ENCODE peak calls at places on chromosome 1, in five cellular contexts. V, O, J, T and E are unnamed samples.

GRCh38 chr1:43036457-43036827 is 77.8 kb upstream of the SLC2A1 start:
- DNase-seq in V (no peak), O (no peak), T (no peak), J (no peak), E (no peak)

GRCh38 chr1:208235983-208236761 is 8.0 kb downstream of the PLXNA2 start:
- DNase-seq in J (no peak), V (peak; percentile 58), T (no peak), O (peak; percentile 79), E (peak; percentile 89)

GRCh38 chr1:236400061-236400638 is 6.1 kb downstream of the EDARADD start:
- DNase-seq in T (peak; percentile 9), V (no peak), J (no peak), O (peak; percentile 86), E (no peak)

GRCh38 chr1:37438971-37439671 is 35.3 kb upstream of the ZC3H12A start:
- DNase-seq in O (peak; percentile 70), V (no peak), J (no peak), T (no peak), E (no peak)

GRCh38 chr1:1920608-1921458 is 1.8 kb upstream of the TMEM52 start:
- DNase-seq in J (no peak), O (peak; percentile 52), T (no peak), V (no peak), E (no peak)

GRCh38 chr1:15178571-15179484 is 25.3 kb downstream of the TMEM51 start:
- DNase-seq in V (no peak), J (no peak), T (no peak), O (no peak), E (no peak)

GRCh38 chr1:202130816-202131522 is 8.3 kb downstream of the GPR37L1 start:
- DNase-seq in O (no peak), V (no peak), T (no peak), J (no peak), E (no peak)

GRCh38 chr1:2163205-2163604 is 31.4 kb downstream of the FAAP20 start:
- DNase-seq in J (no peak), T (no peak), V (no peak), O (no peak), E (no peak)

GRCh38 chr1:192161974-192162373 is 3.7 kb downstream of the RGS18 start:
- DNase-seq in O (no peak), J (no peak), T (no peak), V (no peak), E (no peak)

GRCh38 chr1:245493029-245493428 is 338.2 kb downstream of the KIF26B start:
- DNase-seq in V (no peak), O (no peak), J (no peak), T (no peak), E (no peak)

GRCh38 chr1:73910466-73910865 is 287.5 kb downstream of the LRRIQ3 start:
- DNase-seq in O (no peak), V (no peak), T (no peak), J (no peak), E (no peak)

GRCh38 chr1:38476111-38476783 is 383.3 kb downstream of the RRAGC start:
- DNase-seq in V (no peak), J (no peak), O (peak; percentile 79), T (peak; percentile 83), E (no peak)

GRCh38 chr1:238701024-238701423 is 685.3 kb upstream of the CHRM3 start:
- DNase-seq in T (no peak), J (no peak), O (no peak), V (no peak), E (no peak)

GRCh38 chr1:37001697-37002096 is 32.6 kb downstream of the GRIK3 start:
- DNase-seq in O (peak; percentile 64), V (no peak), J (no peak), T (no peak), E (no peak)

DNA sequence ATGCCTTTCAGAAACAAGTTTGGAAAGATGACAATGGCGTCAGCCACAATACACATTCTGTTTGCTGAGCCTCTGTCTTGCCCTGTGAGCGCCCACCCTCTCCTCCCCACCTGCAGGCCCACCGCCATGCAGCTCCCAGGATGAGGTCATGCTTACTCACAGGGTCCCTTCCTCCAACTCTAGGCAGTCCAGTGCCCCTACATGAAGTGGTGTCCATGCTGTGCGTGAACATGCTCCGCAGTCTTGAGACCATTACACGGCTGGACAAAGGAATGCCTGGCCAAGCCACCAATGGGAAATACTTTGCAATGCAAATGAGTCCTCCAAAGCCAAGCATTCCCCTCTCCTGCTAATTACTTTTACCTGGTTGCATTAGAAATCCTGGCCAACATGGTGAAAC is 92.2 kb downstream of the CD58 start:
- DNase-seq in T (no peak), O (peak; percentile 63), J (no peak), V (no peak), E (no peak)
- H3K27ac ChIP-seq in T (no peak overlapping the region), O (no peak overlapping the region), J (no peak overlapping the region), V (no peak overlapping the region), E (no peak overlapping the region)

GRCh38 chr1:210233495-210234253 is 1.1 kb downstream of the SERTAD4 start:
- DNase-seq in O (peak; percentile 84), V (peak; percentile 37), T (peak; percentile 53), J (no peak), E (peak; percentile 79)
- H3K27ac ChIP-seq in O (no peak overlapping the region), V (peak overlapping the region; percentile 91), T (no peak overlapping the region), J (no peak overlapping the region), E (peak overlapping the region; percentile 83)

GRCh38 chr1:19091539-19091938 is 118.5 kb downstream of the UBR4 start:
- DNase-seq in O (no peak), T (no peak), V (no peak), J (no peak), E (no peak)
- H3K27ac ChIP-seq in O (no peak overlapping the region), T (no peak overlapping the region), V (no peak overlapping the region), J (no peak overlapping the region), E (peak overlapping the region; percentile 24)

DNA sequence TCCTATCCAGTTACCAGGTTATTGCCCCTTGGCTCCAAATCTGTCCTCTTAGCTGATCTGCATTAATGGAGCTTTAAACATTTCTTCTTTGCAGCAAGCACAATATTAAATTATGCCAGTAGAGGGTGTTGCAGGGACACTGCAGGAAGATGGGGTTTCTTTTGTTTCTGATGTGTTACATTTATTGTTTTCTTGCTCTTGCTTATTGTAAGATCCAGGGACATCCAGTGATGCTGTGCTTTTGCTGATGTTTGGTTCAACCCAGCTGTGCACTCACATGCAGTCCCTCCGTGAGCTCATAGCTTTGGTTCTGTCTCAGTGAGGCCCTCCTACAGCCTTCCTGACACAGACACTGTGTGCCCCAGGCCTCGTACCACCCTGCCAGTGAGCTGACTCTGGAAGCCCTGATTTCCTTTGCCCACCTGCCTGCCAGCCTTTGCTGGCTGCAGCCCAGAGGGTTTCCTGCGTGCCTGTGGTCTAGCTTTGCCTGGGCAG is 103.5 kb downstream of the RABGAP1L start:
- DNase-seq in O (peak; percentile 58), J (no peak), V (no peak), T (peak; percentile 31), E (no peak)
- H3K27ac ChIP-seq in O (no peak overlapping the region), J (no peak overlapping the region), V (peak overlapping the region; percentile 42), T (peak overlapping the region; percentile 2), E (no peak overlapping the region)

GRCh38 chr1:151310986-151311385 is 16.2 kb downstream of the PI4KB start:
- DNase-seq in T (no peak), V (no peak), J (no peak), O (no peak), E (no peak)
- H3K27ac ChIP-seq in T (no peak overlapping the region), V (peak overlapping the region; percentile 80), J (peak overlapping the region; percentile 36), O (no peak overlapping the region), E (peak overlapping the region; percentile 70)